ENCODE peak calls at places on chromosome 10, in nine cellular contexts. One of them, this sample, is unnamed.

GRCh38 chr10:10975647-10976046 is 42.0 kb upstream of the CELF2 start:
- DNase-seq in GM23338: no peak
- DNase-seq in PC-3: no peak
- DNase-seq in GM23248: peak
- DNase-seq in hepatocyte: no peak
- DNase-seq in HCT116: no peak
- DNase-seq in MM.1S: no peak
- DNase-seq in SK-N-SH: no peak
- DNase-seq in OCI-LY7: no peak
- DNase-seq in this sample: no peak

GRCh38 chr10:48598243-48598935 is 6.5 kb downstream of the ARHGAP22 start:
- DNase-seq in SK-N-SH: no peak
- DNase-seq in HCT116: no peak
- DNase-seq in GM23248: no peak
- DNase-seq in OCI-LY7: no peak
- DNase-seq in GM23338: no peak
- DNase-seq in MM.1S: no peak
- DNase-seq in PC-3: no peak
- DNase-seq in hepatocyte: no peak
- DNase-seq in this sample: no peak

GRCh38 chr10:57898231-57898630 is 369.5 kb downstream of the IPMK start:
- DNase-seq in GM23248: no peak
- DNase-seq in MM.1S: peak
- DNase-seq in PC-3: peak
- DNase-seq in HCT116: no peak
- DNase-seq in hepatocyte: peak
- DNase-seq in SK-N-SH: no peak
- DNase-seq in OCI-LY7: no peak
- DNase-seq in GM23338: peak
- DNase-seq in this sample: no peak

GRCh38 chr10:18104223-18104872 is 35.9 kb upstream of the CACNB2 start:
- DNase-seq in hepatocyte: peak
- DNase-seq in OCI-LY7: peak
- DNase-seq in GM23338: peak
- DNase-seq in MM.1S: peak
- DNase-seq in PC-3: peak
- DNase-seq in SK-N-SH: peak
- DNase-seq in GM23248: peak
- DNase-seq in HCT116: peak
- DNase-seq in this sample: peak

GRCh38 chr10:12214763-12215218 is 18.8 kb downstream of the CDC123 start:
- DNase-seq in GM23248: peak
- DNase-seq in OCI-LY7: peak
- DNase-seq in hepatocyte: peak
- DNase-seq in HCT116: no peak
- DNase-seq in MM.1S: peak
- DNase-seq in GM23338: peak
- DNase-seq in SK-N-SH: peak
- DNase-seq in PC-3: peak
- DNase-seq in this sample: peak

GRCh38 chr10:110163841-110164240 is 43.6 kb upstream of the MXI1 start:
- DNase-seq in hepatocyte: no peak
- DNase-seq in HCT116: no peak
- DNase-seq in GM23338: no peak
- DNase-seq in SK-N-SH: no peak
- DNase-seq in PC-3: no peak
- DNase-seq in MM.1S: no peak
- DNase-seq in GM23248: no peak
- DNase-seq in OCI-LY7: no peak
- DNase-seq in this sample: peak

GRCh38 chr10:67608001-67608400 is 88.0 kb downstream of the CTNNA3 start:
- DNase-seq in GM23248: no peak
- DNase-seq in HCT116: no peak
- DNase-seq in MM.1S: no peak
- DNase-seq in OCI-LY7: no peak
- DNase-seq in SK-N-SH: no peak
- DNase-seq in GM23338: no peak
- DNase-seq in PC-3: no peak
- DNase-seq in hepatocyte: no peak
- DNase-seq in this sample: no peak

GRCh38 chr10:90111671-90112070 is 410.3 kb downstream of the KIF20B start:
- DNase-seq in hepatocyte: no peak
- DNase-seq in PC-3: peak
- DNase-seq in HCT116: peak
- DNase-seq in GM23338: no peak
- DNase-seq in GM23248: no peak
- DNase-seq in MM.1S: no peak
- DNase-seq in SK-N-SH: no peak
- DNase-seq in OCI-LY7: no peak
- DNase-seq in this sample: no peak

GRCh38 chr10:112535432-112536038 is 88.5 kb downstream of the VTI1A start:
- DNase-seq in PC-3: no peak
- DNase-seq in HCT116: no peak
- DNase-seq in OCI-LY7: no peak
- DNase-seq in SK-N-SH: no peak
- DNase-seq in GM23338: no peak
- DNase-seq in GM23248: no peak
- DNase-seq in hepatocyte: no peak
- DNase-seq in MM.1S: peak
- DNase-seq in this sample: no peak

GRCh38 chr10:75977146-75977545 is 545.7 kb downstream of the LRMDA start:
- DNase-seq in PC-3: no peak
- DNase-seq in SK-N-SH: no peak
- DNase-seq in GM23338: no peak
- DNase-seq in OCI-LY7: no peak
- DNase-seq in hepatocyte: peak
- DNase-seq in HCT116: no peak
- DNase-seq in MM.1S: no peak
- DNase-seq in GM23248: no peak
- DNase-seq in this sample: no peak

GRCh38 chr10:13222151-13222550 is 12.0 kb downstream of the UCMA start:
- DNase-seq in SK-N-SH: no peak
- DNase-seq in OCI-LY7: no peak
- DNase-seq in hepatocyte: no peak
- DNase-seq in PC-3: no peak
- DNase-seq in HCT116: no peak
- DNase-seq in GM23338: no peak
- DNase-seq in GM23248: no peak
- DNase-seq in MM.1S: no peak
- DNase-seq in this sample: no peak

GRCh38 chr10:3476186-3476585 is 303.6 kb upstream of the PITRM1 start:
- DNase-seq in GM23338: no peak
- DNase-seq in hepatocyte: no peak
- DNase-seq in MM.1S: no peak
- DNase-seq in GM23248: peak
- DNase-seq in OCI-LY7: no peak
- DNase-seq in SK-N-SH: no peak
- DNase-seq in HCT116: no peak
- DNase-seq in PC-3: no peak
- DNase-seq in this sample: peak
- TF ChIP-seq EZH2phosphoT487 in GM23338: no peak
- TF ChIP-seq EZH2phosphoT487 in hepatocyte: no peak
- TF ChIP-seq EZH2phosphoT487 in MM.1S: no peak
- TF ChIP-seq EZH2phosphoT487 in GM23248: no peak
- TF ChIP-seq EZH2phosphoT487 in OCI-LY7: no peak
- TF ChIP-seq EZH2phosphoT487 in SK-N-SH: no peak
- TF ChIP-seq EZH2phosphoT487 in HCT116: no peak
- TF ChIP-seq EZH2phosphoT487 in PC-3: no peak
- TF ChIP-seq EZH2phosphoT487 in this sample: no peak

GRCh38 chr10:92538231-92538958 is 35.5 kb downstream of the IDE start:
- DNase-seq in HCT116: no peak
- DNase-seq in SK-N-SH: no peak
- DNase-seq in hepatocyte: no peak
- DNase-seq in GM23338: no peak
- DNase-seq in PC-3: no peak
- DNase-seq in GM23248: no peak
- DNase-seq in OCI-LY7: no peak
- DNase-seq in MM.1S: no peak
- DNase-seq in this sample: no peak
- H3K27ac ChIP-seq in HCT116: no peak
- H3K27ac ChIP-seq in SK-N-SH: no peak
- H3K27ac ChIP-seq in hepatocyte: no peak
- H3K27ac ChIP-seq in GM23338: peak
- H3K27ac ChIP-seq in PC-3: no peak
- H3K27ac ChIP-seq in GM23248: no peak
- H3K27ac ChIP-seq in OCI-LY7: no peak
- H3K27ac ChIP-seq in MM.1S: no peak
- H3K27ac ChIP-seq in this sample: no peak

DNA sequence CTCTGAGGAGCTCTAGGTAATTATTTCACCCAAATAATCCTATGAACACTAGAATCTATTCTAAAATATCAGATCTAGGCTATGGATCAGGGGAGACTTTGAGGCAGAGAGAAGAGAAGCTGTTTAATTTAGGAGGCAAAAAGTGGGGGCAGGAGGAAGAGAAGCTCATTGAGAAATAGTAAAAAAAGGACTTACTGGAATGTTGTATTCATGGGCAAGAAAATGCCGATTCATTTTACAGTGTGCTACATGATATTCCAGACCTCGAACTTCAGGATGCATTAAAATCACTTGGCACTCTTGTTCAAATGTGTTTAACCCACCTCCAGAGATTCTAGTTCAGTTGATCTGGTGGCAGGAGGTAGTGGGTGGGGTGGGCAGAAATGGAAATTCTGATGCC is 109.5 kb upstream of the ITGB1 start:
- DNase-seq in GM23248: peak
- DNase-seq in MM.1S: no peak
- DNase-seq in hepatocyte: no peak
- DNase-seq in GM23338: no peak
- DNase-seq in OCI-LY7: no peak
- DNase-seq in PC-3: no peak
- DNase-seq in SK-N-SH: no peak
- DNase-seq in HCT116: no peak
- DNase-seq in this sample: no peak
- TF ChIP-seq EZH2phosphoT487 in GM23248: no peak
- TF ChIP-seq EZH2phosphoT487 in MM.1S: no peak
- TF ChIP-seq EZH2phosphoT487 in hepatocyte: no peak
- TF ChIP-seq EZH2phosphoT487 in GM23338: no peak
- TF ChIP-seq EZH2phosphoT487 in OCI-LY7: no peak
- TF ChIP-seq EZH2phosphoT487 in PC-3: no peak
- TF ChIP-seq EZH2phosphoT487 in SK-N-SH: no peak
- TF ChIP-seq EZH2phosphoT487 in HCT116: no peak
- TF ChIP-seq EZH2phosphoT487 in this sample: no peak

GRCh38 chr10:21099291-21099800 is 202.2 kb upstream of the NEBL start:
- DNase-seq in MM.1S: no peak
- DNase-seq in HCT116: no peak
- DNase-seq in PC-3: no peak
- DNase-seq in SK-N-SH: peak
- DNase-seq in GM23248: no peak
- DNase-seq in GM23338: no peak
- DNase-seq in OCI-LY7: no peak
- DNase-seq in hepatocyte: no peak
- DNase-seq in this sample: no peak
- H3K27ac ChIP-seq in MM.1S: no peak
- H3K27ac ChIP-seq in HCT116: no peak
- H3K27ac ChIP-seq in PC-3: no peak
- H3K27ac ChIP-seq in SK-N-SH: peak
- H3K27ac ChIP-seq in GM23248: no peak
- H3K27ac ChIP-seq in GM23338: no peak
- H3K27ac ChIP-seq in OCI-LY7: no peak
- H3K27ac ChIP-seq in hepatocyte: no peak
- H3K27ac ChIP-seq in this sample: peak

DNA sequence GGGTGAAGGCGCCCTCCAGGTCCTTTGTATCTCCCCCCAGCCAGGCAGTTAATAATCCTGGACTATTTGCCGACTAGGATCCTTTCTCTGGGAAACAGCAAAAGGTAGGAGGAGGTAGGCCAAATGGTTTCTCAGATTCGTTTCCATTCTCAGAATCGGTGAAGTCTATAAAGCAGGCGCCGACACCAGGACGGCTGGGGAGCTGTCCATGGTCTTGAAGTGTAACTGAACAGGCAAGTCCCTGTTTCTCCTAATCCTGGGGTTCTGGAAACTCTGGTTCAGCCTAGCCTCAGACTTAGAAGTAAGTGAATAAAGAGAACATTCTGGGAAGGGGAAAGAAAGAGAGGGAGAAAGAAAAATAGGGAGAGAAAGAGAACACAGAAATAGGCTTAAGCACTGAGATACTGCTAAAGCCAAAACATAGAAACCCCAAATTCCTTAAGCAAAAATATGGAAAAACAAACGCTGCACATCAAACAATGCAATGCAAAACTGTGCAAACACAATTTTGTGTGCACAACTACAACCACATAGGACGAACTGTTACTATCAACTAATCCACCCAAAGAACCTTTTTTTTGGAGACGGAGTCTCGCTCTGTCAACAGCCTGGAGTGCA is 11.1 kb upstream of the INA start:
- DNase-seq in PC-3: peak
- DNase-seq in OCI-LY7: peak
- DNase-seq in SK-N-SH: no peak
- DNase-seq in GM23248: peak
- DNase-seq in hepatocyte: peak
- DNase-seq in MM.1S: no peak
- DNase-seq in HCT116: peak
- DNase-seq in GM23338: peak
- DNase-seq in this sample: peak
- TF ChIP-seq EZH2phosphoT487 in PC-3: no peak
- TF ChIP-seq EZH2phosphoT487 in OCI-LY7: no peak
- TF ChIP-seq EZH2phosphoT487 in SK-N-SH: no peak
- TF ChIP-seq EZH2phosphoT487 in GM23248: no peak
- TF ChIP-seq EZH2phosphoT487 in hepatocyte: no peak
- TF ChIP-seq EZH2phosphoT487 in MM.1S: no peak
- TF ChIP-seq EZH2phosphoT487 in HCT116: no peak
- TF ChIP-seq EZH2phosphoT487 in GM23338: no peak
- TF ChIP-seq EZH2phosphoT487 in this sample: no peak

GRCh38 chr10:102450374-102451104 is 804 bp downstream of the C10orf95 start:
- DNase-seq in GM23248: peak
- DNase-seq in SK-N-SH: peak
- DNase-seq in HCT116: peak
- DNase-seq in OCI-LY7: peak
- DNase-seq in MM.1S: peak
- DNase-seq in PC-3: peak
- DNase-seq in hepatocyte: peak
- DNase-seq in GM23338: peak
- DNase-seq in this sample: peak
- H3K27ac ChIP-seq in GM23248: no peak
- H3K27ac ChIP-seq in SK-N-SH: no peak
- H3K27ac ChIP-seq in HCT116: peak
- H3K27ac ChIP-seq in OCI-LY7: peak
- H3K27ac ChIP-seq in MM.1S: peak
- H3K27ac ChIP-seq in PC-3: peak
- H3K27ac ChIP-seq in hepatocyte: peak
- H3K27ac ChIP-seq in GM23338: peak
- H3K27ac ChIP-seq in this sample: no peak

DNA sequence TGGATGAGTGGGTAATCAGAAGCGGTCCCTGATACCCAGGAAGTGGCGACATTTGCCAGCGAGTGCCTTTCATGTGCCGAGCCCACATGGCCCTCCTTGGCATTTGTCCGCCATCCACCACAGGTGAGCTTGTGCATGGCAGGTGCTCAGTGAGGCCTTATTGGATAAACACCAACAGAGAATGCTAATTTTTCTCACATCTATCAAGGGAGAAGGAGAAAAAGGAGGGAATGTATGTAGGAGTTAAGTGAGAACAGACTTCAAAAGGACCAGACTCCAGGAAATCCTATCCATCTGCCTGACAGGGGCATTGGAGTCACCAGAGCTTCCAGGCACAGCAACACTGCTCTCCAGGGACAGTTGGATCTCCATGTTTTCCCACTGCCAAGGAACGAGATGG is 143.5 kb upstream of the ZMIZ1 start:
- DNase-seq in OCI-LY7: no peak
- DNase-seq in MM.1S: no peak
- DNase-seq in hepatocyte: no peak
- DNase-seq in GM23338: no peak
- DNase-seq in GM23248: no peak
- DNase-seq in SK-N-SH: no peak
- DNase-seq in HCT116: no peak
- DNase-seq in PC-3: no peak
- DNase-seq in this sample: no peak
- TF ChIP-seq EZH2phosphoT487 in OCI-LY7: no peak
- TF ChIP-seq EZH2phosphoT487 in MM.1S: no peak
- TF ChIP-seq EZH2phosphoT487 in hepatocyte: no peak
- TF ChIP-seq EZH2phosphoT487 in GM23338: no peak
- TF ChIP-seq EZH2phosphoT487 in GM23248: no peak
- TF ChIP-seq EZH2phosphoT487 in SK-N-SH: no peak
- TF ChIP-seq EZH2phosphoT487 in HCT116: no peak
- TF ChIP-seq EZH2phosphoT487 in PC-3: no peak
- TF ChIP-seq EZH2phosphoT487 in this sample: no peak

This sample was measured in neural progenitor cell.